ENCODE peak calls at places on chromosomes 3 and 15, in seven cellular contexts. One of them, this sample, is unnamed.

GRCh38 chr3:155086041-155086440 is 5.9 kb downstream of the MME start:
- DNase-seq in IMR-90: no peak
- DNase-seq in HCT116: no peak
- DNase-seq in K562: no peak
- DNase-seq in H1: no peak
- DNase-seq in GM12878: no peak
- DNase-seq in HepG2: no peak
- DNase-seq in this sample: no peak

GRCh38 chr3:60743631-60744164 is 507.6 kb downstream of the FHIT start:
- DNase-seq in GM12878: no peak
- DNase-seq in HCT116: no peak
- DNase-seq in H1: no peak
- DNase-seq in HepG2: peak
- DNase-seq in IMR-90: no peak
- DNase-seq in K562: no peak
- DNase-seq in this sample: no peak

GRCh38 chr15:27669641-27670040 is 429.5 kb downstream of the OCA2 start:
- DNase-seq in IMR-90: no peak
- DNase-seq in GM12878: no peak
- DNase-seq in K562: no peak
- DNase-seq in H1: no peak
- DNase-seq in HCT116: no peak
- DNase-seq in HepG2: peak
- DNase-seq in this sample: no peak

GRCh38 chr3:34216713-34217346 is 418.4 kb downstream of the PDCD6IP start:
- DNase-seq in IMR-90: no peak
- DNase-seq in K562: no peak
- DNase-seq in GM12878: no peak
- DNase-seq in HCT116: no peak
- DNase-seq in H1: no peak
- DNase-seq in HepG2: no peak
- DNase-seq in this sample: no peak

GRCh38 chr3:178060406-178060805 is 475.8 kb upstream of the KCNMB2 start:
- DNase-seq in IMR-90: peak
- DNase-seq in HepG2: no peak
- DNase-seq in HCT116: no peak
- DNase-seq in K562: no peak
- DNase-seq in GM12878: no peak
- DNase-seq in H1: no peak
- DNase-seq in this sample: no peak

GRCh38 chr3:99502871-99503270 is 135.5 kb upstream of the COL8A1 start:
- DNase-seq in GM12878: no peak
- DNase-seq in HepG2: no peak
- DNase-seq in H1: no peak
- DNase-seq in HCT116: no peak
- DNase-seq in K562: no peak
- DNase-seq in IMR-90: peak
- DNase-seq in this sample: no peak

GRCh38 chr15:40244961-40245523 is 6.2 kb downstream of the PAK6 start:
- DNase-seq in IMR-90: no peak
- DNase-seq in HepG2: peak
- DNase-seq in GM12878: no peak
- DNase-seq in H1: no peak
- DNase-seq in HCT116: no peak
- DNase-seq in K562: no peak
- DNase-seq in this sample: no peak

GRCh38 chr3:192187485-192188051 is 539.8 kb downstream of the FGF12 start:
- DNase-seq in K562: no peak
- DNase-seq in HCT116: no peak
- DNase-seq in H1: no peak
- DNase-seq in GM12878: no peak
- DNase-seq in IMR-90: no peak
- DNase-seq in HepG2: no peak
- DNase-seq in this sample: no peak

GRCh38 chr3:15056676-15057404 is 8.3 kb downstream of the MRPS25 start:
- DNase-seq in HCT116: no peak
- DNase-seq in H1: no peak
- DNase-seq in IMR-90: no peak
- DNase-seq in GM12878: no peak
- DNase-seq in K562: no peak
- DNase-seq in HepG2: no peak
- DNase-seq in this sample: no peak

GRCh38 chr3:34268032-34268760 is 469.8 kb downstream of the PDCD6IP start:
- DNase-seq in K562: peak
- DNase-seq in HCT116: no peak
- DNase-seq in HepG2: no peak
- DNase-seq in GM12878: no peak
- DNase-seq in H1: no peak
- DNase-seq in IMR-90: no peak
- DNase-seq in this sample: no peak

GRCh38 chr3:194103475-194103874 is 32.5 kb upstream of the HES1 start:
- DNase-seq in IMR-90: no peak
- DNase-seq in H1: no peak
- DNase-seq in HepG2: no peak
- DNase-seq in K562: no peak
- DNase-seq in HCT116: no peak
- DNase-seq in GM12878: no peak
- DNase-seq in this sample: no peak

GRCh38 chr3:28752290-28752689 is 403.7 kb upstream of the AZI2 start:
- DNase-seq in IMR-90: no peak
- DNase-seq in GM12878: no peak
- DNase-seq in K562: no peak
- DNase-seq in H1: no peak
- DNase-seq in HCT116: no peak
- DNase-seq in HepG2: no peak
- DNase-seq in this sample: no peak

GRCh38 chr3:47856669-47857068 is 53.7 kb downstream of the DHX30 start:
- DNase-seq in H1: no peak
- DNase-seq in HepG2: no peak
- DNase-seq in K562: no peak
- DNase-seq in IMR-90: no peak
- DNase-seq in HCT116: no peak
- DNase-seq in GM12878: no peak
- DNase-seq in this sample: no peak

GRCh38 chr3:126618760-126619159 is 36.2 kb downstream of the TXNRD3 start:
- DNase-seq in HCT116: no peak
- DNase-seq in HepG2: no peak
- DNase-seq in GM12878: no peak
- DNase-seq in K562: no peak
- DNase-seq in IMR-90: no peak
- DNase-seq in H1: no peak
- DNase-seq in this sample: no peak

GRCh38 chr3:108489776-108490175 is 20.6 kb downstream of the MYH15 start:
- DNase-seq in GM12878: peak
- DNase-seq in HCT116: peak
- DNase-seq in IMR-90: peak
- DNase-seq in HepG2: peak
- DNase-seq in K562: peak
- DNase-seq in H1: no peak
- DNase-seq in this sample: peak

GRCh38 chr3:29759443-29760033 is 478.7 kb downstream of the RBMS3 start:
- DNase-seq in HepG2: no peak
- DNase-seq in H1: no peak
- DNase-seq in IMR-90: peak
- DNase-seq in GM12878: no peak
- DNase-seq in HCT116: no peak
- DNase-seq in K562: no peak
- DNase-seq in this sample: no peak

GRCh38 chr3:170421147-170421641 is 2.5 kb downstream of the CLDN11 start:
- DNase-seq in HepG2: peak
- DNase-seq in IMR-90: peak
- DNase-seq in K562: no peak
- DNase-seq in GM12878: no peak
- DNase-seq in HCT116: no peak
- DNase-seq in H1: no peak
- DNase-seq in this sample: no peak

GRCh38 chr3:130772124-130772523 is 25.5 kb upstream of the PIK3R4 start:
- DNase-seq in HepG2: no peak
- DNase-seq in IMR-90: no peak
- DNase-seq in HCT116: no peak
- DNase-seq in H1: no peak
- DNase-seq in GM12878: no peak
- DNase-seq in K562: no peak
- DNase-seq in this sample: no peak

GRCh38 chr15:60563539-60564404 is 84.8 kb upstream of the ICE2 start:
- DNase-seq in HepG2: no peak
- DNase-seq in K562: no peak
- DNase-seq in GM12878: no peak
- DNase-seq in H1: no peak
- DNase-seq in HCT116: no peak
- DNase-seq in IMR-90: no peak
- DNase-seq in this sample: no peak

GRCh38 chr15:100559330-100559729 is 30.6 kb upstream of the CERS3 start:
- DNase-seq in K562: no peak
- DNase-seq in HCT116: no peak
- DNase-seq in HepG2: peak
- DNase-seq in H1: no peak
- DNase-seq in IMR-90: peak
- DNase-seq in GM12878: no peak
- DNase-seq in this sample: no peak

GRCh38 chr15:23518104-23518503 is 47.4 kb upstream of the MKRN3 start:
- DNase-seq in HCT116: no peak
- DNase-seq in HepG2: no peak
- DNase-seq in GM12878: no peak
- DNase-seq in K562: no peak
- DNase-seq in IMR-90: no peak
- DNase-seq in H1: no peak
- DNase-seq in this sample: no peak

GRCh38 chr3:55571216-55571813 is 84.2 kb upstream of the WNT5A start:
- DNase-seq in GM12878: peak
- DNase-seq in IMR-90: no peak
- DNase-seq in HepG2: no peak
- DNase-seq in HCT116: no peak
- DNase-seq in K562: no peak
- DNase-seq in H1: no peak
- DNase-seq in this sample: no peak
- TF ChIP-seq CEBPB in GM12878: no peak
- TF ChIP-seq CEBPB in IMR-90: no peak
- TF ChIP-seq CEBPB in HepG2: no peak
- TF ChIP-seq CEBPB in HCT116: no peak
- TF ChIP-seq CEBPB in K562: no peak
- TF ChIP-seq CEBPB in H1: no peak
- TF ChIP-seq CEBPB in this sample: no peak

GRCh38 chr15:93020976-93021772 is 67.8 kb downstream of the RGMA start:
- DNase-seq in GM12878: peak
- DNase-seq in HCT116: no peak
- DNase-seq in H1: no peak
- DNase-seq in HepG2: no peak
- DNase-seq in IMR-90: no peak
- DNase-seq in K562: no peak
- DNase-seq in this sample: no peak

GRCh38 chr15:93017521-93017920 is 71.5 kb downstream of the RGMA start:
- DNase-seq in IMR-90: no peak
- DNase-seq in HCT116: no peak
- DNase-seq in K562: no peak
- DNase-seq in H1: no peak
- DNase-seq in GM12878: no peak
- DNase-seq in HepG2: no peak
- DNase-seq in this sample: no peak

GRCh38 chr15:93019091-93019490 is 69.9 kb downstream of the RGMA start:
- DNase-seq in HCT116: no peak
- DNase-seq in K562: no peak
- DNase-seq in IMR-90: no peak
- DNase-seq in HepG2: no peak
- DNase-seq in GM12878: no peak
- DNase-seq in H1: no peak
- DNase-seq in this sample: no peak

GRCh38 chr15:93018574-93018973 is 70.4 kb downstream of the RGMA start:
- DNase-seq in IMR-90: no peak
- DNase-seq in K562: no peak
- DNase-seq in HCT116: no peak
- DNase-seq in HepG2: no peak
- DNase-seq in GM12878: no peak
- DNase-seq in H1: no peak
- DNase-seq in this sample: no peak

GRCh38 chr15:93019971-93020370 is 69.0 kb downstream of the RGMA start:
- DNase-seq in GM12878: no peak
- DNase-seq in HepG2: no peak
- DNase-seq in IMR-90: no peak
- DNase-seq in HCT116: no peak
- DNase-seq in K562: no peak
- DNase-seq in H1: no peak
- DNase-seq in this sample: no peak
- TF ChIP-seq CEBPB in GM12878: no peak
- TF ChIP-seq CEBPB in HepG2: no peak
- TF ChIP-seq CEBPB in IMR-90: no peak
- TF ChIP-seq CEBPB in HCT116: no peak
- TF ChIP-seq CEBPB in K562: no peak
- TF ChIP-seq CEBPB in H1: no peak
- TF ChIP-seq CEBPB in this sample: no peak

DNA sequence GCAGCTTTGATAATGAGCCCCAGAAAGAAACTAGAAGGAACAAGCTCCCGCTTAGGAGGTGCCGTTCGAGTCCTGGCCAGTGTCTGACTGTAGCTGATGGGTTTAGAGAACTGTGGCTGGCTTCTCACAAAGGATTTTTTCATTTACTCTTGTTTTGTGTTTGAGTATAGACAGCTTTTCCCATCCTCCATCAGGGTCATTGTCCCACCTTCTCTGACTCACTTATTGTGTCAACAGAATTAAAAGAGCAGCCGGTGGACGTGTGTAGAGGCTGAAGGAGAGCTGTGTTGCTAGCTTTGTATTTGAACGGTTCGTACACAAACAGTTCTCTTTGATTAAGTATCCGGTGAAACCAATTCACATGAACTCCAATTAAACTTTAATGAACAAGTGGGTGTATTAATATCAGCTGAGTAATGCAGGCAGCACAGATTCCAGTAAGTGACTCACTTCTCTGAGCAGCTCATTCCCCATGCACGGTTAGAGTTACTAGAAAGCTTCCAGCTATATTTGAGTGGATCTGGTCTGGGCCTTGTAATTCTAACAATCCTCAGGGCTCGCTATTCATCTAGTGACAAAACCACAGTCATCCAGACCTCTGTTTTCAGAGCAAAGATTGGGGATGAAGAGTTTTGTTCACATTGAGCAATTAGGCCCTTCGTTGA is 141.0 kb downstream of the LPP start:
- DNase-seq in GM12878: no peak
- DNase-seq in IMR-90: peak
- DNase-seq in HepG2: peak
- DNase-seq in K562: no peak
- DNase-seq in H1: no peak
- DNase-seq in HCT116: peak
- DNase-seq in this sample: peak
- TF ChIP-seq CEBPB in GM12878: no peak
- TF ChIP-seq CEBPB in IMR-90: peak
- TF ChIP-seq CEBPB in HepG2: peak
- TF ChIP-seq CEBPB in K562: no peak
- TF ChIP-seq CEBPB in H1: no peak
- TF ChIP-seq CEBPB in HCT116: peak
- TF ChIP-seq CEBPB in this sample: no peak

DNA sequence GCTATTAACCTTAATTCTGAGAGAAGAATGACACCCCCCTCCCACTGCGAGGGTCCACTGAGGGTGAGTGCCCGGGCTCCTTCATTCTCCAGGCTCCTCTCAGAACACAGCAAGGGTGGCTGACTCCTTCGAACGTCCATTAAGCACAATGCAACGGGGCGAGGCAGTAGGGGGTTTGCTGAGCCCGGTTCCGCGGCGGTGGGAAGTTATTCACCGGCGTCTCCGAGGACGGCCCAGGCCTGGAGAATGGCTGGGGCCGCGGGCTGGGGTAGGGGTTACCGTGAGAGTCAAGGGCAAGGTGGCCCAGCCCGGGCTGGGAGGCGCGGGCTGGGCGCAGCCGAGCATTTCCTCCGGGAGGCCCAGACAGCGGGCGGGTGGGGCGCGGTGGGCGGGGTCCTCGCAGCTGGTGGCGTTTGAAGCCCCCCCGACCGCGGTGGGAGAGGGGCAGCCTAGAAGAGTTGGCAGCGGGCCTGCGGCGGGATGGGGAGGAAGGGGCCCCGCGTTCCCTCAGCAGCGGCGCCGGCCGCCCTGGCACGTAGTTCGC is 1.1 kb upstream of the KLF13 start:
- DNase-seq in IMR-90: peak
- DNase-seq in HCT116: no peak
- DNase-seq in GM12878: no peak
- DNase-seq in HepG2: no peak
- DNase-seq in H1: no peak
- DNase-seq in K562: peak
- DNase-seq in this sample: no peak
- TF ChIP-seq CEBPB in IMR-90: no peak
- TF ChIP-seq CEBPB in HCT116: no peak
- TF ChIP-seq CEBPB in GM12878: no peak
- TF ChIP-seq CEBPB in HepG2: no peak
- TF ChIP-seq CEBPB in H1: no peak
- TF ChIP-seq CEBPB in K562: no peak
- TF ChIP-seq CEBPB in this sample: no peak

This sample was measured in A549.